ENCODE peak calls at places on chromosomes 12 and 14, in seven cellular contexts. I, D, N, V, G, P and Z are unnamed samples.

GRCh38 chr12:52041695-52042123 is 9.5 kb upstream of the NR4A1 start:
- DNase-seq in I (peak), P (peak), G (no peak), D (no peak), N (peak), V (peak), Z (no peak)

GRCh38 chr12:110846615-110847566 is at the start of gene CCDC63:
- DNase-seq in D (peak), G (peak), I (peak), V (peak), N (peak), P (peak), Z (no peak)

GRCh38 chr12:82176016-82176415 is 182.2 kb downstream of the CCDC59 start:
- DNase-seq in D (no peak), I (no peak), G (no peak), V (no peak), N (no peak), P (no peak), Z (peak)

GRCh38 chr12:88650715-88651114 is 70.4 kb upstream of the KITLG start:
- DNase-seq in N (no peak), I (peak), D (no peak), P (no peak), G (no peak), V (peak), Z (no peak)

GRCh38 chr12:76047742-76048141 is 16.2 kb upstream of the PHLDA1 start:
- DNase-seq in D (no peak), V (no peak), G (no peak), P (no peak), I (no peak), N (no peak), Z (no peak)

GRCh38 chr12:101414533-101415119 is 7.1 kb upstream of the ARL1 start:
- DNase-seq in P (no peak), G (no peak), D (peak), N (no peak), I (peak), V (peak), Z (no peak)

GRCh38 chr12:53754633-53755261 is 3.0 kb upstream of the CISTR start:
- DNase-seq in G (no peak), D (peak), P (no peak), N (no peak), I (peak), V (peak), Z (no peak)

GRCh38 chr14:105924951-105925591 is 398.7 kb downstream of the TMEM121 start:
- DNase-seq in N (no peak), I (no peak), V (no peak), D (no peak), G (no peak), P (no peak), Z (no peak)

GRCh38 chr14:68535404-68536024 is 257.4 kb downstream of the ZFP36L1 start:
- DNase-seq in I (peak), D (no peak), V (peak), N (no peak), G (no peak), P (no peak), Z (peak)

GRCh38 chr12:31591308-31591901 is 469 bp upstream of the DENND5B start:
- DNase-seq in P (no peak), V (peak), G (peak), N (peak), I (peak), D (peak), Z (no peak)

GRCh38 chr12:95859947-95860850 is 1.4 kb downstream of the SNRPF start:
- DNase-seq in G (no peak), P (no peak), D (no peak), I (no peak), N (no peak), V (no peak), Z (no peak)

GRCh38 chr12:64608901-64609542 is 1.3 kb upstream of the RASSF3 start:
- DNase-seq in I (peak), P (no peak), V (peak), N (no peak), D (peak), G (no peak), Z (no peak)

GRCh38 chr14:75002392-75003249 is at the start of gene EIF2B2:
- DNase-seq in N (peak), G (peak), V (peak), I (peak), D (peak), P (peak), Z (peak)

GRCh38 chr12:11607313-11608081 is 42.0 kb upstream of the ETV6 start:
- DNase-seq in D (no peak), G (no peak), N (no peak), I (peak), P (no peak), V (no peak), Z (peak)

GRCh38 chr14:52552063-52552988 is at the start of the genes GPR137C and TXNDC16:
- DNase-seq in I (peak), G (peak), P (peak), V (peak), N (peak), D (peak), Z (peak)
- H3K4me3 ChIP-seq in I (peak), G (peak), P (peak), V (peak), N (peak), D (peak), Z (peak)

GRCh38 chr14:87934185-87934584 is 58.8 kb downstream of the GALC start:
- DNase-seq in N (no peak), V (no peak), P (no peak), G (no peak), I (no peak), D (no peak), Z (no peak)
- TF ChIP-seq CTCF in N (no peak), V (no peak), P (no peak), G (no peak), I (no peak), D (no peak), Z (peak)

GRCh38 chr12:70255311-70255710 is 12.1 kb downstream of the CNOT2 start:
- DNase-seq in G (no peak), D (no peak), I (peak), P (no peak), V (no peak), N (no peak), Z (no peak)
- H3K4me3 ChIP-seq in G (no peak), D (no peak), I (no peak), P (no peak), V (no peak), N (no peak), Z (no peak)

DNA sequence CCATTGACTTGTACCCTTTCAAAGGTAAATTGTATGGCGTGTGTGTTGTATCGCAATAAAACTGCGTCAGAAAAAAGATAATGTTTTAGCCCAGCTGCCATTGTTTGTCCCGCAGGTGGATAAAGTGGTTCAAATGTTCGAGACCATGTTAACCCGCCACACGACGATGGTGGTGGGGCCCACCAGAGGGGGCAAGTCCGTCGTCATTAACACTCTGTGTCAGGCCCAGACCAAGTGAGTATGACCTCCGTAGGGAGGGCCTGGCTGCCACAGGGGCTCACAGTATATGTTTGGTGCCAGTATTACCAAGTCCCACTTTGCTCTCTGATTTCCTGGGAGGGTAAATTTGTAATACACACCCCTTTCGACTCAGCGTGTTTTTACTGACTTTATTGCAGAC is 96.9 kb downstream of the DNAH10 start:
- DNase-seq in N (no peak), D (no peak), I (no peak), V (no peak), G (no peak), P (no peak), Z (no peak)
- TF ChIP-seq CTCF in N (no peak), D (no peak), I (no peak), V (no peak), G (no peak), P (no peak), Z (no peak)

GRCh38 chr14:24990773-24991172 is 59.2 kb downstream of the STXBP6 start:
- DNase-seq in I (no peak), P (no peak), G (no peak), N (no peak), D (no peak), V (no peak), Z (no peak)
- H3K4me3 ChIP-seq in I (no peak), P (no peak), G (no peak), N (no peak), D (no peak), V (no peak), Z (no peak)

DNA sequence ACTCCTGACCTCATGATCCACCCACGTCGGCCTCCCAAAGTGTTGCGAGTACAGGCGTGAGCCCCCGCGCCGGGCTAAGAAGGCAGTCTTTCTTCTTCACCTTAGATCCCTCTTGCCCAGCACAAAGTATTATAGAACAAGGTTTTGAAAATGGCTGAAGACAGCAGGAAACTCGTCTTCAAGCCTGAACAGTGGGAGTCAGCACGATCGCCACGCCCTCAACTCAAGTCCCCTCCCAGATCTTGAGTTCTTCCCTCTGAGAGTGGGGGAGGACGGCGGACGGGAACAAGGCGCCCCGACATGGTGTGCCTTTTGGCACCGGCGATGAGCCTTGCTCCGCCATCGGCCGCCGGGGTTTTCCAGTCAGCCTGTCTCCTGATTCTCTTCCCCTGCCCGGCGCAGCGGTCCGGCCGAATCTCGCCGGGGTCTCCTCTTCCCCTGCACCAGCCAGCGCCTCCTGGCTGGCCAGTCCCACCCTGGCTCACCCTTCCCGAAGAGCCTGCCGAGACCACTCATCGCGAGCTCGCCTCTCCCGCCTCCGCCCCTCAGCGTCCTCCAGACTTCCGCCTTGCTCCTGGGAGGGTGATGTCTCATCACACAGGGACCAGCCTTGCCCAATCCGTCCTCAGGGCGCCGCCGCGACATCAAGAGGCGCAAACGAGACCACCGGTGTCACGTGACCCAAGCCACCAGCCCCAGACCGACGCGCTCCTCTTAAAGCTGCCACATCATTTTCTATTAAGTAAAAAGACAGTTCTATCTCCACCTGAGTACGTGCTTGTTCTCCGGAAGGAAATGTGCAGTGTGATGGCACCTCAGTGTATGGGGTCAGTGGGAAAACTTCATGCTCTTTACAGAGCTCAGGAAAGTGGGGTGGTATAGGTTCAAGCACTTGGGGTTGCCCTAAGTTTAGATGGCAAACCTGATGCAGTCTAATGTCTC is at the start of gene CHMP4A:
- DNase-seq in G (peak), P (peak), V (peak), I (peak), D (peak), N (peak), Z (peak)
- TF ChIP-seq CTCF in G (peak), P (no peak), V (peak), I (peak), D (peak), N (peak), Z (peak)